ENCODE peak calls at places on chromosomes 5 and 9, in nine cellular contexts. One of them, this sample, is unnamed.
A peak's percentile ranks its signal among the peaks of the same experiment; 100 is the strongest.

GRCh38 chr5:147448766-147449165 is 61.1 kb downstream of the DPYSL3 start:
- DNase-seq in prostate gland: no peak
- DNase-seq in suprapubic skin: no peak
- DNase-seq in transverse colon: no peak
- DNase-seq in vagina: no peak
- DNase-seq in HCT116: no peak
- DNase-seq in breast epithelium: no peak
- DNase-seq in sigmoid colon: no peak
- DNase-seq in endothelial cell of umbilical vein: no peak
- DNase-seq in this sample: no peak

GRCh38 chr9:124126571-124127289 is 115.2 kb downstream of the LHX2 start:
- DNase-seq in prostate gland: peak; percentile 70
- DNase-seq in suprapubic skin: peak; percentile 84
- DNase-seq in transverse colon: peak; percentile 80
- DNase-seq in vagina: no peak
- DNase-seq in HCT116: peak; percentile 60
- DNase-seq in breast epithelium: peak; percentile 55
- DNase-seq in sigmoid colon: peak; percentile 84
- DNase-seq in endothelial cell of umbilical vein: peak; percentile 67
- DNase-seq in this sample: peak; percentile 93

GRCh38 chr9:5553211-5553610 is 42.9 kb downstream of the PDCD1LG2 start:
- DNase-seq in prostate gland: no peak
- DNase-seq in suprapubic skin: no peak
- DNase-seq in transverse colon: no peak
- DNase-seq in vagina: no peak
- DNase-seq in HCT116: no peak
- DNase-seq in breast epithelium: no peak
- DNase-seq in sigmoid colon: no peak
- DNase-seq in endothelial cell of umbilical vein: peak; percentile 76
- DNase-seq in this sample: no peak

GRCh38 chr9:69916950-69917349 is 96.3 kb downstream of the CFAP95 start:
- DNase-seq in prostate gland: no peak
- DNase-seq in suprapubic skin: no peak
- DNase-seq in transverse colon: no peak
- DNase-seq in vagina: no peak
- DNase-seq in HCT116: no peak
- DNase-seq in breast epithelium: no peak
- DNase-seq in sigmoid colon: no peak
- DNase-seq in endothelial cell of umbilical vein: peak; percentile 20
- DNase-seq in this sample: no peak

GRCh38 chr5:126694403-126694802 is 82.5 kb upstream of the LMNB1 start:
- DNase-seq in prostate gland: no peak
- DNase-seq in suprapubic skin: no peak
- DNase-seq in transverse colon: no peak
- DNase-seq in vagina: no peak
- DNase-seq in HCT116: no peak
- DNase-seq in breast epithelium: no peak
- DNase-seq in sigmoid colon: no peak
- DNase-seq in endothelial cell of umbilical vein: no peak
- DNase-seq in this sample: no peak

GRCh38 chr5:173484569-173484968 is 131.9 kb downstream of the BOD1 start:
- DNase-seq in prostate gland: no peak
- DNase-seq in suprapubic skin: peak; percentile 4
- DNase-seq in transverse colon: no peak
- DNase-seq in vagina: no peak
- DNase-seq in HCT116: no peak
- DNase-seq in breast epithelium: no peak
- DNase-seq in sigmoid colon: no peak
- DNase-seq in endothelial cell of umbilical vein: no peak
- DNase-seq in this sample: no peak

GRCh38 chr9:108543251-108543768 is 312.5 kb downstream of the ACTL7B start:
- DNase-seq in prostate gland: no peak
- DNase-seq in suprapubic skin: no peak
- DNase-seq in transverse colon: no peak
- DNase-seq in vagina: no peak
- DNase-seq in HCT116: no peak
- DNase-seq in breast epithelium: no peak
- DNase-seq in sigmoid colon: no peak
- DNase-seq in endothelial cell of umbilical vein: no peak
- DNase-seq in this sample: no peak

GRCh38 chr9:110463499-110463898 is 116.0 kb downstream of the SVEP1 start:
- DNase-seq in prostate gland: no peak
- DNase-seq in suprapubic skin: no peak
- DNase-seq in transverse colon: no peak
- DNase-seq in vagina: no peak
- DNase-seq in HCT116: no peak
- DNase-seq in breast epithelium: no peak
- DNase-seq in sigmoid colon: no peak
- DNase-seq in endothelial cell of umbilical vein: no peak
- DNase-seq in this sample: no peak

GRCh38 chr9:130934702-130935659 is 4.1 kb downstream of the FIBCD1 start:
- DNase-seq in prostate gland: no peak
- DNase-seq in suprapubic skin: no peak
- DNase-seq in transverse colon: no peak
- DNase-seq in vagina: no peak
- DNase-seq in HCT116: no peak
- DNase-seq in breast epithelium: no peak
- DNase-seq in sigmoid colon: no peak
- DNase-seq in endothelial cell of umbilical vein: no peak
- DNase-seq in this sample: no peak

GRCh38 chr5:7754997-7755596 is 95.8 kb downstream of the CFAP90 start:
- DNase-seq in prostate gland: peak; percentile 54
- DNase-seq in suprapubic skin: no peak
- DNase-seq in transverse colon: peak; percentile 55
- DNase-seq in vagina: no peak
- DNase-seq in HCT116: peak; percentile 41
- DNase-seq in breast epithelium: no peak
- DNase-seq in sigmoid colon: no peak
- DNase-seq in endothelial cell of umbilical vein: peak; percentile 25
- DNase-seq in this sample: no peak

GRCh38 chr9:96087669-96088299 is 212.3 kb downstream of the ERCC6L2 start:
- DNase-seq in prostate gland: no peak
- DNase-seq in suprapubic skin: peak; percentile 55
- DNase-seq in transverse colon: no peak
- DNase-seq in vagina: no peak
- DNase-seq in HCT116: no peak
- DNase-seq in breast epithelium: no peak
- DNase-seq in sigmoid colon: no peak
- DNase-seq in endothelial cell of umbilical vein: no peak
- DNase-seq in this sample: no peak

GRCh38 chr5:58334035-58334434 is 125.9 kb downstream of the PLK2 start:
- DNase-seq in prostate gland: no peak
- DNase-seq in suprapubic skin: no peak
- DNase-seq in transverse colon: no peak
- DNase-seq in vagina: no peak
- DNase-seq in HCT116: no peak
- DNase-seq in breast epithelium: no peak
- DNase-seq in sigmoid colon: no peak
- DNase-seq in endothelial cell of umbilical vein: no peak
- DNase-seq in this sample: no peak

GRCh38 chr5:138738399-138738798 is 14.8 kb upstream of the CTNNA1 start:
- DNase-seq in prostate gland: no peak
- DNase-seq in suprapubic skin: no peak
- DNase-seq in transverse colon: no peak
- DNase-seq in vagina: no peak
- DNase-seq in HCT116: no peak
- DNase-seq in breast epithelium: no peak
- DNase-seq in sigmoid colon: no peak
- DNase-seq in endothelial cell of umbilical vein: no peak
- DNase-seq in this sample: peak; percentile 7

GRCh38 chr9:4668604-4669003 is 2.3 kb upstream of the SPATA6L start:
- DNase-seq in prostate gland: no peak
- DNase-seq in suprapubic skin: no peak
- DNase-seq in transverse colon: no peak
- DNase-seq in vagina: no peak
- DNase-seq in HCT116: no peak
- DNase-seq in breast epithelium: no peak
- DNase-seq in sigmoid colon: no peak
- DNase-seq in endothelial cell of umbilical vein: no peak
- DNase-seq in this sample: no peak

GRCh38 chr9:16063241-16063591 is 510.4 kb downstream of the CCDC171 start:
- DNase-seq in prostate gland: no peak
- DNase-seq in suprapubic skin: no peak
- DNase-seq in transverse colon: no peak
- DNase-seq in vagina: no peak
- DNase-seq in HCT116: no peak
- DNase-seq in breast epithelium: no peak
- DNase-seq in sigmoid colon: no peak
- DNase-seq in endothelial cell of umbilical vein: no peak
- DNase-seq in this sample: no peak

GRCh38 chr9:124349675-124350484 is 65.4 kb downstream of the PSMB7 start:
- DNase-seq in prostate gland: no peak
- DNase-seq in suprapubic skin: peak; percentile 63
- DNase-seq in transverse colon: no peak
- DNase-seq in vagina: no peak
- DNase-seq in HCT116: no peak
- DNase-seq in breast epithelium: no peak
- DNase-seq in sigmoid colon: peak; percentile 40
- DNase-seq in endothelial cell of umbilical vein: no peak
- DNase-seq in this sample: peak; percentile 63

GRCh38 chr9:1837453-1838084 is 177.6 kb upstream of the SMARCA2 start:
- DNase-seq in prostate gland: peak; percentile 10
- DNase-seq in suprapubic skin: no peak
- DNase-seq in transverse colon: peak; percentile 11
- DNase-seq in vagina: no peak
- DNase-seq in HCT116: no peak
- DNase-seq in breast epithelium: peak; percentile 18
- DNase-seq in sigmoid colon: no peak
- DNase-seq in endothelial cell of umbilical vein: no peak
- DNase-seq in this sample: no peak

GRCh38 chr5:73496984-73497457 is 1.2 kb upstream of the BTF3 start:
- DNase-seq in prostate gland: no peak
- DNase-seq in suprapubic skin: no peak
- DNase-seq in transverse colon: no peak
- DNase-seq in vagina: no peak
- DNase-seq in HCT116: peak; percentile 79
- DNase-seq in breast epithelium: no peak
- DNase-seq in sigmoid colon: no peak
- DNase-seq in endothelial cell of umbilical vein: peak; percentile 54
- DNase-seq in this sample: no peak

GRCh38 chr9:35686222-35687203 is 3.2 kb downstream of the TPM2 start:
- DNase-seq in prostate gland: no peak
- DNase-seq in suprapubic skin: no peak
- DNase-seq in transverse colon: no peak
- DNase-seq in vagina: no peak
- DNase-seq in HCT116: no peak
- DNase-seq in breast epithelium: no peak
- DNase-seq in sigmoid colon: no peak
- DNase-seq in endothelial cell of umbilical vein: no peak
- DNase-seq in this sample: no peak

GRCh38 chr5:155655569-155655968 is 642.0 kb downstream of the KIF4B start:
- DNase-seq in prostate gland: no peak
- DNase-seq in suprapubic skin: no peak
- DNase-seq in transverse colon: no peak
- DNase-seq in vagina: no peak
- DNase-seq in HCT116: no peak
- DNase-seq in breast epithelium: no peak
- DNase-seq in sigmoid colon: no peak
- DNase-seq in endothelial cell of umbilical vein: no peak
- DNase-seq in this sample: no peak

GRCh38 chr9:75918154-75918553 is 27.7 kb downstream of the PCSK5 start:
- DNase-seq in prostate gland: no peak
- DNase-seq in suprapubic skin: no peak
- DNase-seq in transverse colon: no peak
- DNase-seq in vagina: no peak
- DNase-seq in HCT116: peak; percentile 76
- DNase-seq in breast epithelium: no peak
- DNase-seq in sigmoid colon: no peak
- DNase-seq in endothelial cell of umbilical vein: no peak
- DNase-seq in this sample: no peak

GRCh38 chr5:34923694-34924461 is 5.5 kb upstream of the DNAJC21 start:
- DNase-seq in prostate gland: no peak
- DNase-seq in suprapubic skin: no peak
- DNase-seq in transverse colon: no peak
- DNase-seq in vagina: no peak
- DNase-seq in HCT116: peak; percentile 74
- DNase-seq in breast epithelium: no peak
- DNase-seq in sigmoid colon: no peak
- DNase-seq in endothelial cell of umbilical vein: peak; percentile 85
- DNase-seq in this sample: no peak

GRCh38 chr5:142924135-142924883 is 154.1 kb downstream of the ARHGAP26 start:
- DNase-seq in prostate gland: no peak
- DNase-seq in suprapubic skin: no peak
- DNase-seq in transverse colon: no peak
- DNase-seq in vagina: no peak
- DNase-seq in HCT116: no peak
- DNase-seq in breast epithelium: no peak
- DNase-seq in sigmoid colon: no peak
- DNase-seq in endothelial cell of umbilical vein: no peak
- DNase-seq in this sample: no peak

GRCh38 chr9:38039907-38040682 is 28.9 kb downstream of the SHB start:
- DNase-seq in prostate gland: no peak
- DNase-seq in suprapubic skin: no peak
- DNase-seq in transverse colon: no peak
- DNase-seq in vagina: no peak
- DNase-seq in HCT116: no peak
- DNase-seq in breast epithelium: no peak
- DNase-seq in sigmoid colon: no peak
- DNase-seq in endothelial cell of umbilical vein: no peak
- DNase-seq in this sample: no peak
- TF ChIP-seq POLR2AphosphoS5 in prostate gland: no peak
- TF ChIP-seq POLR2AphosphoS5 in suprapubic skin: no peak
- TF ChIP-seq POLR2AphosphoS5 in transverse colon: no peak
- TF ChIP-seq POLR2AphosphoS5 in vagina: no peak
- TF ChIP-seq POLR2AphosphoS5 in HCT116: no peak
- TF ChIP-seq POLR2AphosphoS5 in breast epithelium: no peak
- TF ChIP-seq POLR2AphosphoS5 in sigmoid colon: no peak
- TF ChIP-seq POLR2AphosphoS5 in endothelial cell of umbilical vein: no peak
- TF ChIP-seq POLR2AphosphoS5 in this sample: no peak

GRCh38 chr9:136510561-136510960 is 27.7 kb upstream of the SEC16A start:
- DNase-seq in prostate gland: no peak
- DNase-seq in suprapubic skin: no peak
- DNase-seq in transverse colon: no peak
- DNase-seq in vagina: no peak
- DNase-seq in HCT116: no peak
- DNase-seq in breast epithelium: no peak
- DNase-seq in sigmoid colon: no peak
- DNase-seq in endothelial cell of umbilical vein: no peak
- DNase-seq in this sample: no peak
- H3K36me3 ChIP-seq in prostate gland: peaks cover 24% of the 10 kb centered on the region
- H3K36me3 ChIP-seq in suprapubic skin: peaks cover 99% of the 10 kb centered on the region
- H3K36me3 ChIP-seq in transverse colon: peaks cover 3% of the 10 kb centered on the region
- H3K36me3 ChIP-seq in vagina: no peaks in the 10 kb centered on the region
- H3K36me3 ChIP-seq in HCT116: peaks cover 29% of the 10 kb centered on the region
- H3K36me3 ChIP-seq in breast epithelium: peaks cover 11% of the 10 kb centered on the region
- H3K36me3 ChIP-seq in sigmoid colon: peaks cover 66% of the 10 kb centered on the region
- H3K36me3 ChIP-seq in endothelial cell of umbilical vein: peaks cover 25% of the 10 kb centered on the region
- H3K36me3 ChIP-seq in this sample: peaks cover 98% of the 10 kb centered on the region

GRCh38 chr9:6703898-6704639 is 53.7 kb upstream of the KDM4C start:
- DNase-seq in prostate gland: peak; percentile 62
- DNase-seq in suprapubic skin: peak; percentile 82
- DNase-seq in transverse colon: peak; percentile 91
- DNase-seq in vagina: peak; percentile 91
- DNase-seq in HCT116: no peak
- DNase-seq in breast epithelium: peak; percentile 75
- DNase-seq in sigmoid colon: peak; percentile 93
- DNase-seq in endothelial cell of umbilical vein: peak; percentile 86
- DNase-seq in this sample: peak; percentile 96
- TF ChIP-seq POLR2AphosphoS5 in prostate gland: peak; percentile 76
- TF ChIP-seq POLR2AphosphoS5 in suprapubic skin: no peak
- TF ChIP-seq POLR2AphosphoS5 in transverse colon: peak; percentile 90
- TF ChIP-seq POLR2AphosphoS5 in vagina: peak; percentile 87
- TF ChIP-seq POLR2AphosphoS5 in HCT116: no peak
- TF ChIP-seq POLR2AphosphoS5 in breast epithelium: peak; percentile 58
- TF ChIP-seq POLR2AphosphoS5 in sigmoid colon: peak; percentile 87
- TF ChIP-seq POLR2AphosphoS5 in endothelial cell of umbilical vein: peak; percentile 66
- TF ChIP-seq POLR2AphosphoS5 in this sample: peak; percentile 97

GRCh38 chr9:34086889-34087288 is 38.2 kb upstream of the UBAP2 start:
- DNase-seq in prostate gland: no peak
- DNase-seq in suprapubic skin: no peak
- DNase-seq in transverse colon: no peak
- DNase-seq in vagina: no peak
- DNase-seq in HCT116: no peak
- DNase-seq in breast epithelium: no peak
- DNase-seq in sigmoid colon: no peak
- DNase-seq in endothelial cell of umbilical vein: no peak
- DNase-seq in this sample: peak; percentile 22
- H3K36me3 ChIP-seq in prostate gland: peaks cover 7% of the 10 kb centered on the region
- H3K36me3 ChIP-seq in suprapubic skin: peaks cover 63% of the 10 kb centered on the region
- H3K36me3 ChIP-seq in transverse colon: no peaks in the 10 kb centered on the region
- H3K36me3 ChIP-seq in vagina: no peaks in the 10 kb centered on the region
- H3K36me3 ChIP-seq in HCT116: peaks cover 34% of the 10 kb centered on the region
- H3K36me3 ChIP-seq in breast epithelium: no peaks in the 10 kb centered on the region
- H3K36me3 ChIP-seq in sigmoid colon: peaks cover 8% of the 10 kb centered on the region
- H3K36me3 ChIP-seq in endothelial cell of umbilical vein: peaks cover 25% of the 10 kb centered on the region
- H3K36me3 ChIP-seq in this sample: peaks cover 63% of the 10 kb centered on the region